ENCODE peak calls at places on chromosomes 4 and X, in eight cellular contexts. L, F, X, Y, J, H, E and P are unnamed samples. For H3K4me1, the result is how much of the 10 kb centered on the place peaks cover.

GRCh38 chrX:123860983-123861382 is 1.1 kb downstream of the XIAP start:
- DNase-seq in E (no peak), J (no peak), X (no peak), Y (no peak), H (no peak), F (peak), L (no peak), P (no peak)

GRCh38 chr4:18020145-18020670 is 1.3 kb downstream of the LCORL start:
- DNase-seq in F (peak), J (no peak), L (no peak), H (no peak), E (peak), Y (no peak), X (no peak), P (peak)

GRCh38 chrX:53479295-53479694 is 45.1 kb upstream of the HSD17B10 start:
- DNase-seq in L (no peak), Y (no peak), X (no peak), F (no peak), J (no peak), E (peak), H (no peak), P (peak)

GRCh38 chr4:121072836-121073362 is 564 bp upstream of the NDNF start:
- DNase-seq in X (peak), J (peak), F (no peak), E (no peak), Y (no peak), L (peak), H (no peak), P (peak)

GRCh38 chrX:33339219-33339618 is 127.9 kb upstream of the DMD start:
- DNase-seq in F (peak), X (no peak), Y (no peak), J (no peak), H (no peak), E (no peak), L (no peak), P (peak)

GRCh38 chr4:159071178-159071968 is 31.5 kb upstream of the RAPGEF2 start:
- DNase-seq in E (no peak), X (no peak), L (no peak), J (no peak), Y (no peak), F (peak), H (no peak), P (peak)

GRCh38 chrX:108312938-108313337 is 125.3 kb downstream of the COL4A6 start:
- DNase-seq in X (no peak), Y (no peak), H (no peak), F (peak), L (peak), J (peak), E (no peak), P (peak)

GRCh38 chrX:115892787-115893671 is 277.5 kb upstream of the AGTR2 start:
- DNase-seq in E (peak), F (peak), X (peak), Y (peak), H (peak), L (no peak), J (peak), P (peak)

GRCh38 chr4:14719053-14719452 is 283.2 kb upstream of the CPEB2 start:
- DNase-seq in E (no peak), Y (peak), L (no peak), H (no peak), F (peak), J (no peak), X (no peak), P (peak)

GRCh38 chrX:54413753-54414152 is 26.5 kb upstream of the TSR2 start:
- DNase-seq in Y (no peak), E (no peak), X (no peak), H (no peak), J (no peak), L (no peak), F (peak), P (no peak)

GRCh38 chr4:92021203-92021602 is 282.6 kb upstream of the GRID2 start:
- DNase-seq in Y (no peak), E (no peak), F (no peak), H (no peak), L (no peak), J (no peak), X (no peak), P (no peak)

GRCh38 chr4:24669751-24670150 is 85.4 kb upstream of the DHX15 start:
- DNase-seq in J (no peak), F (no peak), L (no peak), H (no peak), Y (no peak), X (no peak), E (no peak), P (peak)

GRCh38 chr4:108590776-108591175 is 29.6 kb upstream of the RPL34 start:
- DNase-seq in Y (no peak), X (no peak), J (no peak), E (no peak), L (no peak), F (peak), H (no peak), P (no peak)

GRCh38 chr4:55329012-55329411 is 17.0 kb upstream of the SRD5A3 start:
- DNase-seq in H (no peak), X (no peak), L (no peak), F (no peak), E (no peak), J (no peak), Y (no peak), P (no peak)

GRCh38 chr4:102318105-102318504 is 27.2 kb downstream of the SLC39A8 start:
- DNase-seq in Y (no peak), F (no peak), E (no peak), J (no peak), H (no peak), X (no peak), L (no peak), P (no peak)

GRCh38 chrX:274904-275475 is 6.2 kb upstream of the PLCXD1 start:
- DNase-seq in L (no peak), J (peak), E (no peak), Y (peak), F (no peak), X (no peak), H (no peak), P (peak)

GRCh38 chrX:30851459-30851858 is 37.6 kb downstream of the TAB3 start:
- DNase-seq in H (no peak), J (no peak), X (no peak), L (no peak), Y (no peak), E (no peak), F (no peak), P (no peak)

GRCh38 chrX:65821721-65822496 is 154.5 kb downstream of the MSN start:
- DNase-seq in E (no peak), J (no peak), H (peak), L (peak), F (no peak), X (no peak), Y (peak), P (no peak)

GRCh38 chr4:160717848-160718247 is 1446.0 kb downstream of the FSTL5 start:
- DNase-seq in H (no peak), L (no peak), J (no peak), Y (no peak), X (no peak), F (no peak), E (no peak), P (no peak)

GRCh38 chrX:118251251-118251650 is 94.7 kb upstream of the WDR44 start:
- DNase-seq in L (no peak), H (no peak), F (peak), J (no peak), X (no peak), Y (no peak), E (no peak), P (no peak)

GRCh38 chr4:177251237-177251636 is 58.4 kb upstream of the NEIL3 start:
- DNase-seq in Y (no peak), E (no peak), H (no peak), L (no peak), X (no peak), F (no peak), J (no peak), P (no peak)

GRCh38 chr4:7426525-7427171 is 8.1 kb downstream of the PSAPL1 start:
- DNase-seq in F (no peak), Y (peak), H (no peak), J (peak), L (peak), X (peak), E (no peak), P (peak)

GRCh38 chr4:8182858-8183725 is 16.0 kb upstream of the SH3TC1 start:
- DNase-seq in H (no peak), Y (peak), X (peak), E (peak), L (peak), J (peak), F (peak), P (no peak)

GRCh38 chrX:23390979-23391378 is 56.3 kb downstream of the PTCHD1 start:
- DNase-seq in Y (no peak), J (no peak), X (no peak), E (no peak), H (no peak), F (no peak), L (no peak), P (no peak)

GRCh38 chrX:23386726-23387125 is 52.1 kb downstream of the PTCHD1 start:
- DNase-seq in F (no peak), Y (no peak), L (no peak), J (no peak), X (no peak), H (no peak), E (no peak), P (no peak)

GRCh38 chrX:23392195-23392594 is 57.5 kb downstream of the PTCHD1 start:
- DNase-seq in Y (no peak), J (no peak), X (no peak), F (no peak), H (no peak), L (no peak), E (no peak), P (no peak)

GRCh38 chrX:23387826-23388225 is 53.2 kb downstream of the PTCHD1 start:
- DNase-seq in L (no peak), J (no peak), E (no peak), F (no peak), H (no peak), X (no peak), Y (no peak), P (no peak)

GRCh38 chrX:23389196-23389792 is 54.6 kb downstream of the PTCHD1 start:
- DNase-seq in F (no peak), L (no peak), X (no peak), J (no peak), Y (peak), H (no peak), E (no peak), P (peak)
- H3K4me1 ChIP-seq in F (under half), L (under half), X (under half), J (under half), Y (under half), H (under half), E (under half), P (under half)

DNA sequence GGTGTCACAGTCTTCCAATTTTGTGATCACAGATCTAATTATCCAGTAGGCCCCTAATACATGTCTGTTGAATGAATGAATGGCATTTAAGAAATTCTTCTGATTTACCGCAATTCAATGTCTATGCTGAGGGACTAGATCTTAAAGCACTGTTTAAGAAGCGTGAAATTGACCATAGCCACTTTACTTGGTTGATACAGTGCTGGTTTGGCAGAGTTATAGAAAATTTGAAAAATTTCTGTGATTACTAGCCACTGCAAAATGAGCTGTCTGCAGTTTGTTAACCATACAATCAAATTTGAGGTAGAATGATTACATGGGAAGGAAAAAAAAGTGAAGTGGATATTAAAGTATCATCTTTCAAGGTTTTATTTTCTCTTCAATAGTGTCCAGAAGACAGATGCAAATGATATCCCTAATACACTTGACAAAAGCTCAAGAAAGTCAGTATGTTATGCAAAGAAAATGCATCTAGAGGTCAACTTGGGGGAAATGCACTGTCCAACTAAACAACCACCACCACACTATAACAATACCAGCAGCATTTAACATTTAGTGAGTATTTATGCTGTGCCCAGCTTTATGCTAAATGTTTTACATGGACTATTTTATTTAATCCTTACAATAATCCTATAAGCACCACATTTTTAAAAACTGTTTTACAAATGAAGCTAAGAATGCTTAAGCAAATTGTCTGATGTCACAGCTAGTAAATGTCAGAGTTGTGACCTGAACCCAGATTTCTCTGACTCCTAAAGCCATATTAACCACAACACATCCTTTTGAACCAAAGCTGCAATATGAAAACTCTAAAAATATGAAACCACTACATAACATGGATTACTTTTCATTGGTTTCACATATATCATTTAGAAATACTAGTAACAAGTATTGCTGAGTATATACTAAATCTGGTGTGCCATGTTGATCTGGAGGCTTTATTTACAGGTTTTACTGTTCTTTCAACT is 217.9 kb upstream of the MAB21L2 start:
- DNase-seq in Y (no peak), J (no peak), F (no peak), L (no peak), E (no peak), X (no peak), H (no peak), P (no peak)
- H3K4me1 ChIP-seq in Y (under half), J (under half), F (under half), L (under half), E (under half), X (under half), H (under half), P (under half)

GRCh38 chr4:101019313-101019712 is 328.0 kb downstream of the PPP3CA start:
- DNase-seq in J (no peak), X (no peak), E (no peak), H (no peak), F (no peak), L (no peak), Y (no peak), P (peak)
- H3K4me1 ChIP-seq in J (under half), X (under half), E (under half), H (half or more), F (under half), L (under half), Y (under half), P (under half)

GRCh38 chr4:158020734-158021346 is 152.0 kb downstream of the GASK1B start:
- DNase-seq in X (no peak), L (no peak), J (no peak), Y (no peak), E (no peak), H (no peak), F (peak), P (no peak)

GRCh38 chr4:158016511-158016910 is 156.3 kb downstream of the GASK1B start:
- DNase-seq in J (no peak), Y (no peak), E (no peak), L (no peak), X (no peak), F (peak), H (no peak), P (no peak)

GRCh38 chr4:158018090-158018808 is 154.6 kb downstream of the GASK1B start:
- DNase-seq in H (no peak), F (no peak), L (no peak), Y (no peak), X (no peak), J (no peak), E (no peak), P (no peak)

GRCh38 chr4:158018831-158019230 is 154.0 kb downstream of the GASK1B start:
- DNase-seq in Y (no peak), X (no peak), E (no peak), J (no peak), H (no peak), F (no peak), L (no peak), P (no peak)

GRCh38 chr4:158020175-158020574 is 152.7 kb downstream of the GASK1B start:
- DNase-seq in X (peak), J (no peak), E (no peak), L (no peak), F (peak), H (no peak), Y (peak), P (no peak)
- H3K4me1 ChIP-seq in X (under half), J (under half), E (under half), L (under half), F (under half), H (under half), Y (under half), P (under half)

DNA sequence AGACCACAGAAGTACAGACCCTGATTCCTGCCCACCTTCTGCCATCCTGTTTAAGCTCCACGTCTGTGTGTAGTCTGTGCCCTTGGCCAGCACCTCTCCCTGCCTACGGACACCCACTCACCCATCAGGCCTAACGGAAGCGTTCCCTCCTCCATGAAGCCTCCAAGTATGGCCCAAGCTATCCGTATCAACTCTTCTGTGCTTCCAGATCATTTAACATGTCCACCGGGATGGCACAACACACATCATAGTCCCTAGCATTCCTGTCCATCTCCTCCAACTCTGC is 11.7 kb downstream of the WDR1 start:
- DNase-seq in L (no peak), Y (no peak), E (no peak), F (no peak), H (no peak), J (no peak), X (no peak), P (no peak)
- H3K4me1 ChIP-seq in L (half or more), Y (under half), E (under half), F (half or more), H (half or more), J (half or more), X (half or more), P (under half)

DNA sequence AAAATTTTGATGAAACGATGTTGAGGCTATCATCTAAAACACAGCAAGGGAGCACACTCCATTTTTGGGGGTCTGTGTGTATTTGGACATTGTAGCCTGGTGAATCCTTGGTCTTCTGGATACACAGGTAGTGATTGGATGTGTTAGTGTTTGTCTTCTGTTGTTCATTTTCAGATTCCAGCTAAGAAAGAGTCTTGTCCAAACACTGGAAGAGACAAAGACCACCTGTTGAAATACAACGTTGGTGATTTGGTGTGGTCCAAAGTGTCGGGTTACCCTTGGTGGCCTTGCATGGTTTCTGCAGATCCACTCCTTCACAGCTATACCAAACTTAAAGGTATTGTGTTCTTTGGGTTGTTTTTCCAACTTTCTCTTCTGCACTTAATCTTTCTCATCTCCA is 32.8 kb downstream of the NSD2 start:
- DNase-seq in L (no peak), Y (no peak), H (no peak), X (no peak), J (no peak), E (no peak), F (no peak), P (no peak)
- H3K4me1 ChIP-seq in L (under half), Y (under half), H (under half), X (under half), J (under half), E (under half), F (under half), P (under half)

GRCh38 chr4:140236649-140237160 is 82.7 kb upstream of the MAML3 start:
- DNase-seq in L (no peak), H (no peak), J (no peak), E (no peak), Y (no peak), F (no peak), X (no peak), P (no peak)

GRCh38 chr4:140238353-140239041 is 84.5 kb upstream of the MAML3 start:
- DNase-seq in J (peak), H (no peak), Y (peak), E (no peak), X (peak), L (peak), F (peak), P (peak)

GRCh38 chr4:140239311-140239710 is 85.3 kb upstream of the MAML3 start:
- DNase-seq in E (no peak), J (no peak), H (no peak), X (no peak), Y (no peak), F (no peak), L (no peak), P (no peak)

GRCh38 chr4:140240237-140240636 is 86.3 kb upstream of the MAML3 start:
- DNase-seq in L (no peak), H (no peak), J (no peak), F (no peak), Y (no peak), X (no peak), E (no peak), P (no peak)

GRCh38 chr4:140237616-140238352 is 83.8 kb upstream of the MAML3 start:
- DNase-seq in Y (peak), X (peak), L (peak), E (no peak), J (peak), H (no peak), F (peak), P (peak)
- H3K4me1 ChIP-seq in Y (under half), X (under half), L (under half), E (under half), J (under half), H (under half), F (under half), P (under half)

GRCh38 chrX:22360129-22360528 is 87.4 kb downstream of the CBLL2 start:
- DNase-seq in L (no peak), H (no peak), J (no peak), Y (no peak), F (no peak), X (peak), E (no peak), P (no peak)
- H3K4me1 ChIP-seq in L (under half), H (under half), J (under half), Y (under half), F (under half), X (under half), E (under half), P (under half)

GRCh38 chr4:1721003-1721665 is at the start of the genes TACC3 and TMEM129:
- DNase-seq in X (peak), E (peak), F (peak), H (peak), L (peak), Y (peak), J (peak), P (peak)
- H3K4me1 ChIP-seq in X (under half), E (under half), F (under half), H (half or more), L (half or more), Y (under half), J (under half), P (under half)

GRCh38 chrX:47581731-47582647 is at the start of gene TIMP1:
- DNase-seq in E (peak), X (peak), Y (peak), F (peak), H (peak), J (peak), L (peak), P (peak)

GRCh38 chrX:47577424-47577823 is 4.8 kb upstream of the TIMP1 start:
- DNase-seq in F (peak), J (no peak), E (no peak), Y (no peak), H (no peak), X (no peak), L (no peak), P (no peak)

GRCh38 chrX:47577901-47578300 is 4.3 kb upstream of the TIMP1 start:
- DNase-seq in E (no peak), Y (no peak), J (no peak), X (no peak), H (no peak), F (no peak), L (no peak), P (no peak)

GRCh38 chrX:47578692-47579091 is 3.5 kb upstream of the TIMP1 start:
- DNase-seq in F (no peak), L (no peak), J (no peak), E (no peak), H (no peak), X (no peak), Y (peak), P (no peak)

DNA sequence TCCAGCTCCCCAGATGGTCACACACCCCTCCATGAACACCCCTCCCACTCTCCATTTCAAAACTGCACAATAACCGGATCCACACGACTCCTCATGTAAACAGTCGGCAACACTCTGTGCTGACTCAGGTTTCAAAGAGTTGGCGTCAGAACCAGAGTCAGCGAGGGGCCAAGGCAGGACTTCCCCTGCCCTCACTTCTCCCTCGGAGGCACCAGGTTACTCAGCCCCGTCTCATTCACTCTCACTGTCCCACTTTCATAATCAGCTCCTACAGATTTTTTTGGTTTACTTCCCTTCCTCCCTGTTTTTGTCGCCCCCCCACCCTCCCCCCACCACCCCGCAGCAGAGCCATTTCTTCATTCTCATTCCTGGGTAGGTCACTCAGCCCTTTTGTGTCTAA is 2.7 kb upstream of the TIMP1 start:
- DNase-seq in E (no peak), L (no peak), F (peak), J (no peak), H (no peak), X (no peak), Y (peak), P (no peak)
- H3K4me1 ChIP-seq in E (under half), L (under half), F (under half), J (under half), H (under half), X (under half), Y (under half), P (under half)